ENCODE peak calls at places on chromosomes 5 and 9, in eight cellular contexts. One of them, this sample, is unnamed.

GRCh38 chr5:67028371-67028770 is 168.2 kb downstream of the CD180 start:
- DNase-seq in NB4: no peak
- DNase-seq in tibial nerve: no peak
- DNase-seq in A549: no peak
- DNase-seq in HCT116: no peak
- DNase-seq in heart left ventricle: no peak
- DNase-seq in Peyer's patch: no peak
- DNase-seq in right lobe of liver: no peak
- DNase-seq in this sample: no peak

GRCh38 chr5:39108987-39109386 is 34.8 kb upstream of the RICTOR start:
- DNase-seq in NB4: no peak
- DNase-seq in tibial nerve: no peak
- DNase-seq in A549: no peak
- DNase-seq in HCT116: no peak
- DNase-seq in heart left ventricle: no peak
- DNase-seq in Peyer's patch: no peak
- DNase-seq in right lobe of liver: no peak
- DNase-seq in this sample: no peak

GRCh38 chr5:87850843-87851242 is 417.8 kb downstream of the TMEM161B start:
- DNase-seq in NB4: no peak
- DNase-seq in tibial nerve: no peak
- DNase-seq in A549: no peak
- DNase-seq in HCT116: no peak
- DNase-seq in heart left ventricle: no peak
- DNase-seq in Peyer's patch: no peak
- DNase-seq in right lobe of liver: no peak
- DNase-seq in this sample: no peak

GRCh38 chr9:114308361-114308950 is 14.4 kb upstream of the ORM1 start:
- DNase-seq in NB4: no peak
- DNase-seq in tibial nerve: no peak
- DNase-seq in A549: no peak
- DNase-seq in HCT116: no peak
- DNase-seq in heart left ventricle: no peak
- DNase-seq in Peyer's patch: peak
- DNase-seq in right lobe of liver: peak
- DNase-seq in this sample: peak

GRCh38 chr5:66647146-66647856 is 51.1 kb downstream of the MAST4 start:
- DNase-seq in NB4: no peak
- DNase-seq in tibial nerve: no peak
- DNase-seq in A549: no peak
- DNase-seq in HCT116: no peak
- DNase-seq in heart left ventricle: no peak
- DNase-seq in Peyer's patch: no peak
- DNase-seq in right lobe of liver: no peak
- DNase-seq in this sample: no peak

GRCh38 chr5:10192309-10192708 is 57.4 kb downstream of the ATPSCKMT start:
- DNase-seq in NB4: no peak
- DNase-seq in tibial nerve: no peak
- DNase-seq in A549: no peak
- DNase-seq in HCT116: no peak
- DNase-seq in heart left ventricle: no peak
- DNase-seq in Peyer's patch: no peak
- DNase-seq in right lobe of liver: no peak
- DNase-seq in this sample: no peak

GRCh38 chr5:115196161-115196560 is 26.5 kb upstream of the TRIM36 start:
- DNase-seq in NB4: no peak
- DNase-seq in tibial nerve: no peak
- DNase-seq in A549: no peak
- DNase-seq in HCT116: no peak
- DNase-seq in heart left ventricle: no peak
- DNase-seq in Peyer's patch: no peak
- DNase-seq in right lobe of liver: no peak
- DNase-seq in this sample: no peak

GRCh38 chr5:155044591-155044990 is 31.0 kb downstream of the KIF4B start:
- DNase-seq in NB4: no peak
- DNase-seq in tibial nerve: no peak
- DNase-seq in A549: no peak
- DNase-seq in HCT116: no peak
- DNase-seq in heart left ventricle: no peak
- DNase-seq in Peyer's patch: no peak
- DNase-seq in right lobe of liver: no peak
- DNase-seq in this sample: no peak

GRCh38 chr5:132495672-132496630 is 5.4 kb upstream of the IRF1 start:
- DNase-seq in NB4: peak
- DNase-seq in tibial nerve: peak
- DNase-seq in A549: peak
- DNase-seq in HCT116: peak
- DNase-seq in heart left ventricle: peak
- DNase-seq in Peyer's patch: peak
- DNase-seq in right lobe of liver: peak
- DNase-seq in this sample: peak

GRCh38 chr5:132498152-132498551 is 7.6 kb upstream of the IRF1 start:
- DNase-seq in NB4: no peak
- DNase-seq in tibial nerve: no peak
- DNase-seq in A549: peak
- DNase-seq in HCT116: no peak
- DNase-seq in heart left ventricle: peak
- DNase-seq in Peyer's patch: peak
- DNase-seq in right lobe of liver: peak
- DNase-seq in this sample: peak

GRCh38 chr5:132495063-132495671 is 4.6 kb upstream of the IRF1 start:
- DNase-seq in NB4: no peak
- DNase-seq in tibial nerve: peak
- DNase-seq in A549: no peak
- DNase-seq in HCT116: no peak
- DNase-seq in heart left ventricle: peak
- DNase-seq in Peyer's patch: peak
- DNase-seq in right lobe of liver: no peak
- DNase-seq in this sample: peak

GRCh38 chr5:132497488-132497997 is 7.0 kb upstream of the IRF1 start:
- DNase-seq in NB4: no peak
- DNase-seq in tibial nerve: peak
- DNase-seq in A549: peak
- DNase-seq in HCT116: no peak
- DNase-seq in heart left ventricle: peak
- DNase-seq in Peyer's patch: peak
- DNase-seq in right lobe of liver: no peak
- DNase-seq in this sample: peak

DNA sequence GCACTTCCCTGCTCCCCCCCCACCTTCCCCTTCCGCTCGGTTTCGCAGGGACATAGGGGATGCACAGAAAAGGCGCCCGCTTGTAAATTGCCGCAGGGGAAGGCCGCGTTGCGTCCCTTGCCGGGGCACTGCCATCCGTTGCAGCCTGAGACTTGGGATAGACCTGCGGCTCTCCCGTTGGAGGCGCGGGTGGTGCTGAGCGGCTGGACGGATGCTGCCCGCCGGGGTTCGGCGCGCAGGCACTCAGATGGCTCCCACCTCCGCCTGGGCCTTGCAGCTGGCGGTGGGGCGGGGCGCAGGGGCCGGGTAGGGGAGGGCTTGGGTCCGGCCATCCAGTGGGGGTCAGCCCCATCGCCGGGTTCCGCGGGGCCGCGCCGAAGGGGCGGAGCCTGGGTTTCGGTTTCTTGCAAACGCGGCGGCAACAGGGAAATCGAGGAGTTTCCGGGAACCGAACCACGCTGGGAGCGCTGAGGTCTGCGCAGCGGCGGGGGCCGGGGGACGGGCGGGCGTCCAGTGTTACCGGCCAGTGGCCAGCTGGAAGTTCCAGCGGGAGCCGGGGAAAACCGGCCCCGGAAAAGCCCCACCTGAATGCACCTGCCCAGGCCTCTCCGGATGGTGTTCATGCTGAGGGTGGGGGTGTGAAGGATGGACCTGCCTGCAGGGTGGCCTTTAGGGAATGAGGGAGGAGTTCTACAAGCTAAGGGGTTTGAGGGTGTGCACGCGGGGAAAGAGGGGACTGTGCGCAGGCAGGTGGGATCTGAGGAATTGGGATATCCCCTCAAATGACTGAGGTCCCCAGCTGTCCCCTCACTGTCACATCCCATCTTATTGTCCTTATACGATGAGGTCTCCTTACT is 6.3 kb upstream of the IRF1 start:
- DNase-seq in NB4: peak
- DNase-seq in tibial nerve: peak
- DNase-seq in A549: peak
- DNase-seq in HCT116: no peak
- DNase-seq in heart left ventricle: peak
- DNase-seq in Peyer's patch: peak
- DNase-seq in right lobe of liver: peak
- DNase-seq in this sample: peak
- TF ChIP-seq POLR2A in NB4: peak
- TF ChIP-seq POLR2A in tibial nerve: peak
- TF ChIP-seq POLR2A in A549: peak
- TF ChIP-seq POLR2A in HCT116: no peak
- TF ChIP-seq POLR2A in heart left ventricle: peak
- TF ChIP-seq POLR2A in Peyer's patch: peak
- TF ChIP-seq POLR2A in right lobe of liver: peak
- TF ChIP-seq POLR2A in this sample: peak

GRCh38 chr5:179841621-179842020 is 17.0 kb downstream of the MRNIP start:
- DNase-seq in NB4: no peak
- DNase-seq in tibial nerve: no peak
- DNase-seq in A549: no peak
- DNase-seq in HCT116: no peak
- DNase-seq in heart left ventricle: no peak
- DNase-seq in Peyer's patch: no peak
- DNase-seq in right lobe of liver: peak
- DNase-seq in this sample: no peak

GRCh38 chr5:179840321-179840720 is 18.3 kb downstream of the MRNIP start:
- DNase-seq in NB4: no peak
- DNase-seq in tibial nerve: no peak
- DNase-seq in A549: no peak
- DNase-seq in HCT116: no peak
- DNase-seq in heart left ventricle: no peak
- DNase-seq in Peyer's patch: no peak
- DNase-seq in right lobe of liver: peak
- DNase-seq in this sample: no peak

GRCh38 chr5:179840766-179841165 is 17.9 kb downstream of the MRNIP start:
- DNase-seq in NB4: no peak
- DNase-seq in tibial nerve: no peak
- DNase-seq in A549: no peak
- DNase-seq in HCT116: no peak
- DNase-seq in heart left ventricle: no peak
- DNase-seq in Peyer's patch: no peak
- DNase-seq in right lobe of liver: peak
- DNase-seq in this sample: no peak

GRCh38 chr5:179837076-179838011 is 16.6 kb downstream of the SQSTM1 start:
- DNase-seq in NB4: no peak
- DNase-seq in tibial nerve: no peak
- DNase-seq in A549: no peak
- DNase-seq in HCT116: no peak
- DNase-seq in heart left ventricle: no peak
- DNase-seq in Peyer's patch: no peak
- DNase-seq in right lobe of liver: peak
- DNase-seq in this sample: no peak

DNA sequence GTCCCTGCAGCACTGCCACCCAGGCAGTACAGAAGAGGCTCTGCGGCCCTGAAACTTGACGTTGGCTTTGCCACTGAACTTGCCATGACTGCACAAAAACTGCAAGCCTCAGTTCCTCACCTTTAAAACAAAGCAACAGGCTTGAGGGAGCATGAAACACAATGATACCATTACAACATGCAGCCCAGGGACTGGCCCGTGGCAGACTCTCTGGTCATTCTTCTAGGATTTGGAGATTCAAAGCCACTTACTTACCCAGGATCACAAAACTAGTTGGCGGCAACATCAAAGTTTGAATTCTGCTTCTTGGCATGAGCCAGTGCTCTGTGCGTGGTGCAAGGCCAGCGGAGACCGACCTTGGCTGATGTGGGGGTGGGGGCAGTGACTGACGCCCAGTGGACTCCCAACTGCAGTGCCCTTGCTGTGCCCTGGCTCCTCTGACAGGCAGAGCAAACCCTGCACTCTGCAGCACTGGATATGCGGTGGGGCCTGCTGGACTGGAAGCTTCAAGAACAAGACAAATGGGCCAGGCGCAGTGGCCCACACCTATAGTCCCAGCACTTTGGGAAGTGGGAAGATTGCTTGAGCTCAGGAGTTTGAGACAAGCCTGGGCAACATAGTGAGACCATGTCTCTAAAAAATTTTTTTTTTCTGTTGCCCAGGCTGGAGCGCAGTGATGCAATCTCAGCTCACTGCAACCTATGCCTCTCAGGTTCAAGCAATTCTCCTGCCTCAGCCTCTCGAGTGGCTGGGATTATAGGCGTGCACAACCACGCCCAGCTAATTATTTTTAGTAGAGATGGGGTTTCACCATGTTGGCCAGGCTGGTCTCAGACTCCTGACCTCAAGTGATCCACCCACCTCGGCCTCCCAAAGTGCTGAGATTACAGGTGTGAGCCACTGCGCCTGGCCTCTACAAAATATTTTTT is 18.9 kb downstream of the SQSTM1 start:
- DNase-seq in NB4: no peak
- DNase-seq in tibial nerve: no peak
- DNase-seq in A549: peak
- DNase-seq in HCT116: no peak
- DNase-seq in heart left ventricle: peak
- DNase-seq in Peyer's patch: no peak
- DNase-seq in right lobe of liver: peak
- DNase-seq in this sample: peak
- TF ChIP-seq POLR2A in NB4: no peak
- TF ChIP-seq POLR2A in tibial nerve: no peak
- TF ChIP-seq POLR2A in A549: no peak
- TF ChIP-seq POLR2A in HCT116: no peak
- TF ChIP-seq POLR2A in heart left ventricle: no peak
- TF ChIP-seq POLR2A in Peyer's patch: no peak
- TF ChIP-seq POLR2A in right lobe of liver: peak
- TF ChIP-seq POLR2A in this sample: peak

GRCh38 chr9:35697486-35697885 is 7.8 kb upstream of the TPM2 start:
- DNase-seq in NB4: no peak
- DNase-seq in tibial nerve: no peak
- DNase-seq in A549: no peak
- DNase-seq in HCT116: no peak
- DNase-seq in heart left ventricle: peak
- DNase-seq in Peyer's patch: no peak
- DNase-seq in right lobe of liver: no peak
- DNase-seq in this sample: no peak

GRCh38 chr9:35700031-35700430 is 10.3 kb upstream of the TPM2 start:
- DNase-seq in NB4: no peak
- DNase-seq in tibial nerve: no peak
- DNase-seq in A549: no peak
- DNase-seq in HCT116: no peak
- DNase-seq in heart left ventricle: peak
- DNase-seq in Peyer's patch: no peak
- DNase-seq in right lobe of liver: no peak
- DNase-seq in this sample: peak

GRCh38 chr9:35703906-35704672 is 14.4 kb upstream of the TPM2 start:
- DNase-seq in NB4: no peak
- DNase-seq in tibial nerve: no peak
- DNase-seq in A549: no peak
- DNase-seq in HCT116: no peak
- DNase-seq in heart left ventricle: peak
- DNase-seq in Peyer's patch: no peak
- DNase-seq in right lobe of liver: no peak
- DNase-seq in this sample: no peak

GRCh38 chr9:35698231-35698630 is 8.5 kb upstream of the TPM2 start:
- DNase-seq in NB4: no peak
- DNase-seq in tibial nerve: no peak
- DNase-seq in A549: no peak
- DNase-seq in HCT116: no peak
- DNase-seq in heart left ventricle: peak
- DNase-seq in Peyer's patch: no peak
- DNase-seq in right lobe of liver: no peak
- DNase-seq in this sample: no peak

GRCh38 chr9:35700942-35701341 is 11.2 kb upstream of the TPM2 start:
- DNase-seq in NB4: no peak
- DNase-seq in tibial nerve: no peak
- DNase-seq in A549: no peak
- DNase-seq in HCT116: no peak
- DNase-seq in heart left ventricle: peak
- DNase-seq in Peyer's patch: no peak
- DNase-seq in right lobe of liver: no peak
- DNase-seq in this sample: no peak
- TF ChIP-seq POLR2A in NB4: no peak
- TF ChIP-seq POLR2A in tibial nerve: no peak
- TF ChIP-seq POLR2A in A549: no peak
- TF ChIP-seq POLR2A in HCT116: no peak
- TF ChIP-seq POLR2A in heart left ventricle: no peak
- TF ChIP-seq POLR2A in Peyer's patch: no peak
- TF ChIP-seq POLR2A in right lobe of liver: no peak
- TF ChIP-seq POLR2A in this sample: no peak

GRCh38 chr5:138492552-138493045 is 27.3 kb downstream of the EGR1 start:
- DNase-seq in NB4: no peak
- DNase-seq in tibial nerve: no peak
- DNase-seq in A549: no peak
- DNase-seq in HCT116: no peak
- DNase-seq in heart left ventricle: no peak
- DNase-seq in Peyer's patch: no peak
- DNase-seq in right lobe of liver: no peak
- DNase-seq in this sample: no peak

GRCh38 chr5:138489705-138490104 is 24.4 kb downstream of the EGR1 start:
- DNase-seq in NB4: no peak
- DNase-seq in tibial nerve: no peak
- DNase-seq in A549: no peak
- DNase-seq in HCT116: no peak
- DNase-seq in heart left ventricle: peak
- DNase-seq in Peyer's patch: no peak
- DNase-seq in right lobe of liver: no peak
- DNase-seq in this sample: no peak

GRCh38 chr5:138490648-138491283 is 25.5 kb downstream of the EGR1 start:
- DNase-seq in NB4: no peak
- DNase-seq in tibial nerve: no peak
- DNase-seq in A549: no peak
- DNase-seq in HCT116: no peak
- DNase-seq in heart left ventricle: no peak
- DNase-seq in Peyer's patch: no peak
- DNase-seq in right lobe of liver: no peak
- DNase-seq in this sample: no peak

GRCh38 chr5:138491284-138491648 is 26.0 kb downstream of the EGR1 start:
- DNase-seq in NB4: no peak
- DNase-seq in tibial nerve: no peak
- DNase-seq in A549: no peak
- DNase-seq in HCT116: no peak
- DNase-seq in heart left ventricle: no peak
- DNase-seq in Peyer's patch: no peak
- DNase-seq in right lobe of liver: no peak
- DNase-seq in this sample: no peak

DNA sequence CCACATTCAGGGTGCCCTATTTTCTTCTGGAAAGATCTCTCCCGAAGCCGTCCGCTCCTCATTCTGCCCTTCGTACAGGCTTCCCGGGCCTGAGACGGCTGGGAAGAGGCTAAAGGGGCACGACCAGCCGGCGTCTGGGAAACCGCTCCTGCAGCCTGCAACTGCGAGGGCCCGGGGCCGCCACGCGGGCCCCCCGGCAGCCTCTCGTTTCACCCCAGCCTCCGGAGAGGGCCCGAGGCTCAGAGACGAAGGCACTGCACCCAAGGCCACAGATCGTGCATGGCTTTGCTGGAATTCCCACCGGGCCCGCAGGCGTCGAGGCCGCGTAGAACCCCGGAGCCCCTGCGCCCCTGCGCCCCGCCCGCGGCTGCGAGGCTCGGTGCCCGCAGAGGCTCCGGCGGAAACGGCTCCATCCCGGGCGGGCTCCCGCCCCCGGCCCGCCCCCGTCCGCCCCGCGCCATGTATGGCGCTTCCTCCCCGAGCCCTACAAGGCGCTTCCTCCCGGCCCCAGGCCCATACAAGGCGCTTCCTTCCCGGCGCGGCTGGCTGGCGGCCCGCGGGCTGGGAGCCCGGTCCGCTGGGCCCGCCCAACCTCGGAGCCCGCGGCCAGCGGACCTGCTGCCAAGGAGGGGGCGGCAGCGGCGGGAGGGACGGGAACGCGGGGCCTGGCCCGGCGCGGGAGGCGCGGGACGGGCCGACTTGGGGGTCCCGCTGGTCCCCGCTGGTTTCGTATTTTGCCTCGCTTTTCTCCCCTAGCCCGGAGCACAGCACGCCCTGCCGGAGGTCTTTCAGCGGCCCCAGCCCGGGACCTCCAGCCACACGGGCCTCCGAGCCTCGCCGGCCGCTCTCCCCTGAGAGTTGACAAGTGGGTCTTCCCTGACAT is 26.6 kb downstream of the EGR1 start:
- DNase-seq in NB4: peak
- DNase-seq in tibial nerve: peak
- DNase-seq in A549: peak
- DNase-seq in HCT116: peak
- DNase-seq in heart left ventricle: peak
- DNase-seq in Peyer's patch: peak
- DNase-seq in right lobe of liver: peak
- DNase-seq in this sample: peak
- TF ChIP-seq POLR2A in NB4: peak
- TF ChIP-seq POLR2A in tibial nerve: no peak
- TF ChIP-seq POLR2A in A549: no peak
- TF ChIP-seq POLR2A in HCT116: peak
- TF ChIP-seq POLR2A in heart left ventricle: no peak
- TF ChIP-seq POLR2A in Peyer's patch: no peak
- TF ChIP-seq POLR2A in right lobe of liver: peak
- TF ChIP-seq POLR2A in this sample: peak

This sample was measured in adrenal gland.